ENCODE peak calls at places on chromosomes 16 and 17, in eight cellular contexts. U, Q, J, E, L, I, M and X are unnamed samples.

GRCh38 chr16:1878256-1878655 is 6.3 kb upstream of the MEIOB start:
- DNase-seq in U (no peak), Q (no peak), J (no peak), E (no peak), L (no peak), I (no peak), M (no peak), X (no peak)

GRCh38 chr17:27396941-27397340 is 59.3 kb upstream of the KSR1 start:
- DNase-seq in U (no peak), Q (peak), J (no peak), E (peak), L (no peak), I (no peak), M (no peak), X (no peak)

GRCh38 chr16:20956319-20956718 is 55.7 kb downstream of the LYRM1 start:
- DNase-seq in U (no peak), Q (peak), J (no peak), E (peak), L (no peak), I (no peak), M (no peak), X (no peak)

GRCh38 chr17:2745317-2746037 is 4.0 kb downstream of the CCDC92B start:
- DNase-seq in U (no peak), Q (no peak), J (no peak), E (no peak), L (no peak), I (no peak), M (no peak), X (no peak)

GRCh38 chr17:62995377-62995885 is 29.4 kb downstream of the TANC2 start:
- DNase-seq in U (no peak), Q (peak), J (peak), E (peak), L (no peak), I (no peak), M (peak), X (peak)

GRCh38 chr17:57682667-57683066 is 62.4 kb downstream of the CCDC182 start:
- DNase-seq in U (no peak), Q (no peak), J (no peak), E (no peak), L (peak), I (no peak), M (no peak), X (no peak)

GRCh38 chr16:16062023-16062932 is 112.9 kb downstream of the ABCC1 start:
- DNase-seq in U (no peak), Q (peak), J (no peak), E (peak), L (no peak), I (no peak), M (no peak), X (peak)

GRCh38 chr17:17545031-17545820 is 46.3 kb downstream of the PEMT start:
- DNase-seq in U (no peak), Q (peak), J (no peak), E (peak), L (no peak), I (no peak), M (peak), X (no peak)

GRCh38 chr17:82281502-82282238 is 8.2 kb upstream of the CSNK1D start:
- DNase-seq in U (no peak), Q (no peak), J (peak), E (peak), L (no peak), I (no peak), M (peak), X (no peak)

GRCh38 chr16:54194008-54194731 is 92.4 kb downstream of the IRX3 start:
- DNase-seq in U (no peak), Q (peak), J (no peak), E (peak), L (peak), I (no peak), M (no peak), X (no peak)

GRCh38 chr16:70715860-70716357 is 30.1 kb upstream of the MTSS2 start:
- DNase-seq in U (no peak), Q (no peak), J (no peak), E (peak), L (no peak), I (no peak), M (no peak), X (no peak)

GRCh38 chr16:12255919-12256665 is 279.6 kb downstream of the SNX29 start:
- DNase-seq in U (no peak), Q (no peak), J (no peak), E (no peak), L (no peak), I (no peak), M (peak), X (no peak)

GRCh38 chr17:226773-227580 is 45.5 kb upstream of the DOC2B start:
- DNase-seq in U (no peak), Q (no peak), J (no peak), E (peak), L (no peak), I (no peak), M (no peak), X (no peak)

GRCh38 chr17:1931759-1932579 is 93.2 kb downstream of the RTN4RL1 start:
- DNase-seq in U (no peak), Q (no peak), J (peak), E (no peak), L (no peak), I (no peak), M (peak), X (no peak)

DNA sequence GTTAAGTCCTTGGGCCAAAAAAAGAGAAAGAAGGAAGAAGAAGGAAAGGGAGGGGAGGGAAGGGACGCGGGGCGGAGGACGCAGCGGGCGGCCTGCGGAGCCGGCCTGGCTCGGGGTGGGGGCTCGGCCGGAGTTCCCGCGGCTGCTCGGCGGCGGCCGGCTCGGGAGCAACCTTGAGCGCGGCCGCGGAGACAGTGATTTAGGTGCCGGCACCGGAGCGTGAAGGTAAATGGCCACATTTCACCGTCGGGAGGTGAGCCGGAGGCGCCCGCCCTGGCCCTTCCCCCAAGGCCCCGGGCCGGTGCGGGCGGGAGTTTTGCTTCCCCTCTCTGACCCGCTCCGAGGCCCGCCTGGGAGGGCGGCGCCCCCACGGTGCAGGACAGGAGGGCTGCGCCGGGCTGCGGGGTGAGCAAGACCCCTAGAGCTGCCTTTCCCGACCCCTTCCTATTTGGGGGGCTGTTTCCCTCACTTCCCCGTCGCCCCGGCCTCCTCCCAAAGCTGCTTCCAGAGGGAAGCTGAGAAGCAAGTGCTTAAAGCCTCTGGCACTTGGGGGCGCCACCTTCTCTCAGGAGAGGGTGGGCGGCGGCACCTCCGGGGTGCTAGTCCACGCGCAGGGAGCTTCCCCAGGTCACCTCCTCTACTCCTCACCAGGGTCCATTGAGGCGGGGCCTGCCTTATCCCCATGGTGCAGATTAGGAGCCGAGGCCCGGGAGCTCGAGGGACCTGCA is 56.5 kb downstream of the MRM1 start:
- DNase-seq in U (peak), Q (no peak), J (no peak), E (peak), L (no peak), I (no peak), M (no peak), X (peak)
- TF ChIP-seq CTCF in U (peak), Q (no peak), J (no peak), E (peak), L (no peak), I (no peak), M (no peak), X (no peak)

GRCh38 chr17:5897320-5897911 is 172.8 kb upstream of the WSCD1 start:
- DNase-seq in U (no peak), Q (no peak), J (no peak), E (no peak), L (no peak), I (no peak), M (no peak), X (no peak)
- TF ChIP-seq CTCF in U (no peak), Q (no peak), J (no peak), E (no peak), L (no peak), I (no peak), M (no peak), X (no peak)

DNA sequence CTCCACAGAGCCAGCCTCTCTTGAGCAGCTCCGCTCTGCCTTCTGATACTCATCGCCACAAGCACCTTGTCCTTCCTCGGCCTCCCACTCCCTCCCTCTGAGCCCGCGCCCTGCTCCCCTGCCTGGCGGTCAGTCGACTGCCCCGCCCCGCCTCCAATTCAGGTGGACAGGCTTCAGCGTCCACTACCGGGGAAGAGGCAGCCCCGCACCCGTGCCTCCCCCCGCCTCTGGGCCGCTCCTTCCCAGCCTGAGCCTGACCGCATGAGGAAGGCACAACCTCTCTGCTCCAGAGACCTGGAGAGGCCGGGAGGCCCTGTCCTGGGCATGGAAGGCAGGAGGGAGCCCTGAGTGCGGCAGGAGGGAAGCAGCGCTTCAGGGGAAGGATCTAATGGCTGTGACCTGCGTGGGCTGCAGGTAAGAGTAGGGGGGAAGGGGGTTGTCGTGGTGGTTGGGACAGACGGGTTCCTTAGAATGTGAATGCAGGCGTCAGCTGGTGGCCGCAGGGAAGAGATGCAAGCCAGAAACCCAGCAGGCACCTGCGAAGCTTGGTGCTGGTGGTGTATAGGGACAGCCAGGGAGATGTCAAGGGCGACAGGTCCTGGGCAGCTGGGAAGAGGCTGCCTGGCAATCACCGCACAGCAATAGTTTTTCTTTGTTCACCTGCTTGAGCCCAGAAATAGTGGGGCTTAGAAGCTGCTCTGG is 3.0 kb upstream of the SLC6A4 start:
- DNase-seq in U (no peak), Q (no peak), J (no peak), E (no peak), L (no peak), I (no peak), M (no peak), X (no peak)
- TF ChIP-seq CTCF in U (no peak), Q (no peak), J (no peak), E (no peak), L (no peak), I (no peak), M (no peak), X (no peak)

GRCh38 chr16:24074574-24074973 is 181.6 kb upstream of the CACNG3 start:
- DNase-seq in U (no peak), Q (no peak), J (no peak), E (no peak), L (no peak), I (no peak), M (no peak), X (no peak)

GRCh38 chr16:24073321-24073720 is 182.8 kb upstream of the CACNG3 start:
- DNase-seq in U (no peak), Q (no peak), J (no peak), E (no peak), L (no peak), I (no peak), M (no peak), X (no peak)

GRCh38 chr16:24071990-24072389 is 184.1 kb upstream of the CACNG3 start:
- DNase-seq in U (no peak), Q (no peak), J (no peak), E (no peak), L (no peak), I (no peak), M (no peak), X (no peak)

GRCh38 chr16:24069036-24069590 is 187.0 kb upstream of the CACNG3 start:
- DNase-seq in U (no peak), Q (no peak), J (no peak), E (no peak), L (no peak), I (no peak), M (no peak), X (no peak)

DNA sequence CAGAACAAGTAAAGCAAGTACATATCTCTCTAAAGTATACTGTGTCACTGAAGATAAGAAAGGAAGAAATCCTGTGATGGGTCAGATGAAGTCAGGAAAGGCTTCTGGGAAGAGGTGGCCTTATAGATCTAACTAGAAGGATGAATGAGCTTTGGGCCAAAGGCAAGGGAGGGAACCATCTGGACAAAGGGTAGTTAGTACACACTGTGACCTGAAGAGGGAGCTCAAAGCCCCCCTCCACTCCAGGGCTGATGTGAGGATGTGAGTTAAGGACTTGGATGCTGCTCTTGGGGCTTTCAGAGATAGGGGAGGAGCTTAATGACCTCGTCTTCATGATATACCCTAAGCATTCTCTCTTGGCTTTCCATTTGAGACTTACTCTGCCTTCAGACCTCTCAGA is 185.3 kb upstream of the CACNG3 start:
- DNase-seq in U (peak), Q (peak), J (peak), E (peak), L (no peak), I (peak), M (peak), X (peak)
- TF ChIP-seq CTCF in U (peak), Q (peak), J (no peak), E (no peak), L (no peak), I (peak), M (peak), X (peak)

DNA sequence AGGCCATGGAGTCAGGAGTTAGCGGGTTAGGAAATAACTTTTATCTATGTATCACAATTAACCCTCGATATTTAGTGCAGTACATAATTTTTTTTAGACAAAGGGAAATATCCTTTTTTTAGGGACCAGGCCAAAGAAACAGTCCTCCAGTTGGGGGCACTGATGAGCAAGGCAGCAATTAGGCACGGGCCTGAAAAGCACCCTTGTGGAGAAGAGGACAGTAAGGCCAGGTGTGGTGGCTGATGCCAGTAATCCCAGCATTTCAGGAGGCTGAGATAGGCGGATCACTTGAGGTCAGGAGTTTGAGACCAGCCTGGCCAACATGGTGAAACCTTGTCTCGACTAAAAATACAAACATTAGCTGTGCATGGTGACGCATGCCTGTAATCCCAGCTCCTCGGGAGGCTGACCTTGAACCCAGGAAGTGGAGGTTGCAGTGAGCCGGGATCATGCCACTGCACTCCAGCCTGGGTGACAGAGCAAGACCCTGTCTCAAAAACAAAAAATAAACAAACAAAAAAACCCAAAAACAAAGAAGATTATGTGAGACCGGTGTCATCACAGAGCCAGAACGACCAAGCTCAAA is 158.3 kb upstream of the NOL11 start:
- DNase-seq in U (no peak), Q (no peak), J (no peak), E (no peak), L (no peak), I (no peak), M (no peak), X (peak)
- TF ChIP-seq CTCF in U (peak), Q (no peak), J (no peak), E (peak), L (no peak), I (peak), M (peak), X (peak)

GRCh38 chr17:69516911-69517310 is 102.4 kb downstream of the MAP2K6 start:
- DNase-seq in U (no peak), Q (peak), J (no peak), E (no peak), L (no peak), I (no peak), M (no peak), X (peak)

GRCh38 chr17:69511244-69511643 is 96.7 kb downstream of the MAP2K6 start:
- DNase-seq in U (no peak), Q (no peak), J (no peak), E (no peak), L (no peak), I (no peak), M (no peak), X (no peak)

GRCh38 chr17:69518951-69519350 is 104.5 kb downstream of the MAP2K6 start:
- DNase-seq in U (no peak), Q (peak), J (no peak), E (no peak), L (no peak), I (no peak), M (no peak), X (no peak)

GRCh38 chr17:69512946-69513345 is 98.4 kb downstream of the MAP2K6 start:
- DNase-seq in U (no peak), Q (no peak), J (no peak), E (no peak), L (no peak), I (no peak), M (no peak), X (no peak)

GRCh38 chr17:69516225-69516624 is 101.7 kb downstream of the MAP2K6 start:
- DNase-seq in U (no peak), Q (no peak), J (no peak), E (no peak), L (no peak), I (no peak), M (no peak), X (no peak)
- TF ChIP-seq CTCF in U (no peak), Q (no peak), J (no peak), E (no peak), L (no peak), I (no peak), M (no peak), X (no peak)

GRCh38 chr16:3129137-3130131 is 5.4 kb upstream of the ZNF213 start:
- DNase-seq in U (peak), Q (peak), J (peak), E (peak), L (peak), I (peak), M (peak), X (peak)
- TF ChIP-seq CTCF in U (peak), Q (peak), J (peak), E (peak), L (peak), I (peak), M (peak), X (peak)

GRCh38 chr17:7716901-7717755 is at the start of gene DNAH2:
- DNase-seq in U (peak), Q (peak), J (peak), E (peak), L (peak), I (no peak), M (peak), X (peak)
- TF ChIP-seq CTCF in U (peak), Q (peak), J (peak), E (peak), L (no peak), I (no peak), M (peak), X (no peak)